ENCODE peak calls at places on chromosomes 6 and 20, in seven cellular contexts. Q is aorta, N is HCT116, B is ovary, O is OCI-LY7, P is gastrocnemius medialis, S is cardiac muscle cell. I is an unnamed sample.

GRCh38 chr6:144722214-144722737 is 437.1 kb downstream of the UTRN start:
- DNase-seq in N (no peak), Q (no peak), P (no peak), S (peak; percentile 30), O (no peak), B (no peak), I (no peak)

GRCh38 chr20:32509639-32510066 is 75.5 kb downstream of the NOL4L start:
- DNase-seq in O (peak; percentile 84), Q (peak; percentile 33), N (no peak), P (no peak), B (no peak), S (no peak), I (no peak)

GRCh38 chr20:34216382-34216742 is 24.9 kb upstream of the ASIP start:
- DNase-seq in P (no peak), N (no peak), B (no peak), Q (no peak), S (no peak), O (no peak), I (no peak)

GRCh38 chr20:46129955-46130481 is 11.9 kb downstream of the CD40 start:
- DNase-seq in B (no peak), S (peak; percentile 4), Q (peak; percentile 59), O (no peak), N (no peak), P (peak; percentile 3), I (no peak)

GRCh38 chr6:42522021-42522420 is 41.8 kb upstream of the UBR2 start:
- DNase-seq in S (peak; percentile 32), P (no peak), O (no peak), Q (no peak), N (no peak), B (no peak), I (no peak)

GRCh38 chr6:80132942-80133517 is 26.6 kb downstream of the BCKDHB start:
- DNase-seq in P (peak; percentile 36), N (peak; percentile 47), S (peak; percentile 76), Q (no peak), O (peak; percentile 8), B (peak; percentile 19), I (peak; percentile 50)

GRCh38 chr20:63449796-63450730 is 22.4 kb downstream of the KCNQ2 start:
- DNase-seq in O (no peak), N (no peak), B (no peak), S (no peak), P (no peak), Q (no peak), I (no peak)

GRCh38 chr6:162957062-162957461 is 229.3 kb downstream of the PACRG start:
- DNase-seq in P (no peak), B (no peak), S (no peak), Q (no peak), O (no peak), N (no peak), I (no peak)

GRCh38 chr6:12246900-12247299 is 43.3 kb upstream of the EDN1 start:
- DNase-seq in N (no peak), B (no peak), Q (no peak), P (no peak), O (no peak), S (no peak), I (no peak)

GRCh38 chr6:151068761-151069312 is 170.9 kb upstream of the AKAP12 start:
- DNase-seq in O (no peak), P (no peak), N (no peak), S (peak; percentile 46), Q (no peak), B (peak; percentile 6), I (no peak)

GRCh38 chr6:44005507-44005903 is 121.7 kb downstream of the MRPL14 start:
- DNase-seq in O (no peak), Q (peak; percentile 51), S (no peak), B (no peak), N (no peak), P (peak; percentile 56), I (no peak)

DNA sequence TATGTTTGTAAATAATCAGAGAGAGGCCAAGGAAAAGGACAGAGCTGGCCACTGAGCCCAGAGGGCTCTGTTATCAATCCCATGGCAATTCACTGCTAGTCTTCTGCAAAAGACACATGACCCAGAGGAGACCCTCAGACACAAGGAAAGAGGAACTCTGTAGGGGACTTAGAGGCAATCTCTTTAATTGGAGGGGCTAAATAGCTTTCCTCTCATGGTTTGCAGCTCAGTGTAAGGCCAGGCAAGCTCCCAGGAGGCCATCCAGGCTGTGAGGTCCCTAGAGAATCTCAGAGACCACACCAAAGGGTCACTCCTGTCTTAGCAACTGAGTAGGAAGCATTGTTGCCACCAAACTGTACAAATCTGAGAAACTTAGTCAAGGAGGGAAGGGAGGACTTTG is 10.0 kb upstream of the HLA-DOA start:
- DNase-seq in N (no peak), B (no peak), P (no peak), S (no peak), O (no peak), Q (no peak), I (no peak)
- H3K4me3 ChIP-seq in N (no peak overlapping the region), B (peak overlapping the region; percentile 24), P (no peak overlapping the region), S (no peak overlapping the region), O (no peak overlapping the region), Q (no peak overlapping the region), I (no peak overlapping the region)

GRCh38 chr6:35718911-35719381 is 17.9 kb upstream of the ARMC12 start:
- DNase-seq in Q (no peak), O (peak; percentile 55), P (no peak), S (no peak), B (no peak), N (no peak), I (no peak)
- H3K4me1 ChIP-seq in Q (no peaks in the 10 kb centered on the region), O (peaks cover 69% of the 10 kb centered on the region), P (peaks cover 54% of the 10 kb centered on the region), S (peaks cover 40% of the 10 kb centered on the region), B (peaks cover 27% of the 10 kb centered on the region), N (no peaks in the 10 kb centered on the region), I (peaks cover 4% of the 10 kb centered on the region)

GRCh38 chr20:49700411-49701185 is 13.1 kb downstream of the B4GALT5 start:
- DNase-seq in Q (no peak), N (peak; percentile 71), P (no peak), S (peak; percentile 79), O (no peak), B (no peak), I (peak; percentile 58)

GRCh38 chr20:49701313-49701731 is 12.4 kb downstream of the B4GALT5 start:
- DNase-seq in B (no peak), Q (no peak), O (no peak), P (no peak), N (no peak), S (no peak), I (no peak)

GRCh38 chr20:49699200-49699992 is 14.3 kb downstream of the B4GALT5 start:
- DNase-seq in Q (no peak), S (peak; percentile 62), P (no peak), O (no peak), B (no peak), N (no peak), I (no peak)

GRCh38 chr20:49704932-49705336 is 8.7 kb downstream of the B4GALT5 start:
- DNase-seq in Q (no peak), P (no peak), S (no peak), O (peak; percentile 62), N (no peak), B (no peak), I (no peak)

GRCh38 chr20:49701916-49702315 is 11.8 kb downstream of the B4GALT5 start:
- DNase-seq in S (no peak), B (no peak), Q (no peak), P (no peak), N (no peak), O (no peak), I (no peak)
- H3K27ac ChIP-seq in S (no peak overlapping the region), B (no peak overlapping the region), Q (no peak overlapping the region), P (peak overlapping the region; percentile 56), N (peak overlapping the region; percentile 58), O (no peak overlapping the region), I (peak overlapping the region; percentile 10)

DNA sequence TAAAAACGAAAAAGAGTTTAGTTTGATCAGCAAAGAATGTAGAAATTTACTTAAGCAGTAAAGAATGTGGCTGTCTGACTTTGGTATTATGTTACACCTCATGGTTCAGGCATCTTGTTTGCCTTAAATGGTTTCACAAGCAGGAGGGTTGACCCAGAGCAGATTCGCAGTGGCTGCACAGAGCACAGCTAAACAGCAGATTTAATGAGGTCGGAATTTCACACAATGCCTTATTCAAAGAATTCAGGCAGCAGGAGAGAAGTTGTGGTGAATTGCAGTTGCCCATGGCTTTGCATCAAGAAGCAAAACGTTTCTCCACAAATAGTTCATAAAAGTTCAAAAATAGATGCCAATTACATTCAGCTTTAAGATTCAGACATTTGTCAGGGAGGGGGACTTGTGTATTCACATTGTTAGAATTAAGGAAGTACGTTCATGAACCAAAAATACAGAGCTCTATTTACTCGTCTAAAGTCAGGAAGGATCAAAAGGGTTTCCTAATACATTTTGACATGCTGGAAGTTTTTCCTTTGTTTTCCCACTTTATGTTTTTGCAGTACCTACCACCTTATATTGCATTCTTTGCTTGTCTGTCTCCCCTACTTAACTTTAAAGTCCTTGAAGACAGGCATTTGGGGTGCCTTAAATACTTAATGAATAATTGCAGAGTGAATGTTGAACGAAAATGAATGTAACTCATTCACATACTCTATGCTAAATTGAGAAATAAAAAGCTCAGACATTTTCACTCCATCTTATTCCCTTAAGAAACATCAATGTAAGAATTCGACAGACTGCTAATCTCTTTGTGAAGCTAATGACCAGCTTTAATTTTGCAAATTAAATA is 1163.6 kb upstream of the CITED2 start:
- DNase-seq in S (peak; percentile 96), N (no peak), Q (no peak), P (peak; percentile 20), O (no peak), B (peak; percentile 22), I (peak; percentile 92)
- H3K4me3 ChIP-seq in S (no peak overlapping the region), N (no peak overlapping the region), Q (no peak overlapping the region), P (no peak overlapping the region), O (no peak overlapping the region), B (no peak overlapping the region), I (no peak overlapping the region)

GRCh38 chr6:128720891-128721290 is 162.0 kb upstream of the LAMA2 start:
- DNase-seq in Q (no peak), O (no peak), B (no peak), P (no peak), N (no peak), S (no peak), I (no peak)

GRCh38 chr6:128724738-128725137 is 158.2 kb upstream of the LAMA2 start:
- DNase-seq in B (no peak), P (no peak), Q (no peak), S (no peak), O (no peak), N (no peak), I (no peak)

GRCh38 chr6:128723667-128724066 is 159.3 kb upstream of the LAMA2 start:
- DNase-seq in Q (no peak), N (no peak), P (no peak), S (no peak), B (no peak), O (no peak), I (peak; percentile 24)

GRCh38 chr6:128725271-128726233 is 157.4 kb upstream of the LAMA2 start:
- DNase-seq in B (no peak), Q (no peak), P (no peak), N (peak; percentile 41), O (peak; percentile 20), S (peak; percentile 70), I (peak; percentile 27)

GRCh38 chr6:128719786-128720185 is 163.2 kb upstream of the LAMA2 start:
- DNase-seq in O (no peak), Q (no peak), S (no peak), P (no peak), N (no peak), B (no peak), I (no peak)
- H3K4me1 ChIP-seq in O (no peaks in the 10 kb centered on the region), Q (no peaks in the 10 kb centered on the region), S (no peaks in the 10 kb centered on the region), P (no peaks in the 10 kb centered on the region), N (no peaks in the 10 kb centered on the region), B (no peaks in the 10 kb centered on the region), I (no peaks in the 10 kb centered on the region)

I was measured in SJSA1.